ENCODE peak calls at places on chromosomes 12 and 14, in five cellular contexts. O, Z, Y, U and A are unnamed samples.

GRCh38 chr14:65434216-65434850 is 21.8 kb downstream of the FUT8 start:
- DNase-seq in U (no peak), Z (no peak), Y (no peak), O (no peak), A (no peak)

GRCh38 chr12:81542065-81542464 is 217.1 kb downstream of the PPFIA2 start:
- DNase-seq in U (no peak), O (no peak), Z (no peak), Y (no peak), A (no peak)

GRCh38 chr12:70040141-70040540 is 203.1 kb upstream of the CNOT2 start:
- DNase-seq in U (no peak), O (no peak), Z (no peak), Y (no peak), A (no peak)

GRCh38 chr12:80151131-80151530 is 51.8 kb downstream of the OTOGL start:
- DNase-seq in O (no peak), Z (no peak), Y (no peak), U (no peak), A (no peak)

GRCh38 chr14:74660167-74660566 is 48.1 kb upstream of the LTBP2 start:
- DNase-seq in U (no peak), O (no peak), Y (no peak), Z (no peak), A (no peak)

GRCh38 chr12:62135553-62136200 is 124.5 kb upstream of the USP15 start:
- DNase-seq in U (no peak), Z (no peak), O (no peak), Y (no peak), A (no peak)

GRCh38 chr12:1825382-1826102 is 5.2 kb downstream of the LRTM2 start:
- DNase-seq in U (no peak), Z (no peak), Y (no peak), O (no peak), A (no peak)

GRCh38 chr12:20653871-20654270 is 41.3 kb upstream of the SLCO1C1 start:
- DNase-seq in U (no peak), Y (no peak), O (no peak), Z (no peak), A (no peak)

GRCh38 chr12:39440781-39441180 is 2.1 kb downstream of the KIF21A start:
- DNase-seq in Y (no peak), Z (no peak), U (no peak), O (no peak), A (no peak)

GRCh38 chr12:121288941-121289340 is 7.6 kb downstream of the CAMKK2 start:
- DNase-seq in O (no peak), U (no peak), Z (no peak), Y (no peak), A (no peak)

GRCh38 chr12:87112946-87113345 is 856.8 kb upstream of the MGAT4C start:
- DNase-seq in Y (no peak), U (no peak), Z (no peak), O (no peak), A (no peak)

GRCh38 chr12:65325183-65325582 is 46.7 kb downstream of the MSRB3 start:
- DNase-seq in Z (no peak), O (no peak), Y (no peak), U (no peak), A (no peak)

GRCh38 chr14:104040539-104040938 is 45.0 kb upstream of the ASPG start:
- DNase-seq in U (no peak), Y (no peak), Z (no peak), O (no peak), A (no peak)

GRCh38 chr14:61453103-61453767 is 131.9 kb downstream of the PRKCH start:
- DNase-seq in Y (no peak), O (no peak), U (no peak), Z (no peak), A (no peak)

GRCh38 chr12:32043928-32044549 is 62.6 kb upstream of the BICD1 start:
- DNase-seq in O (no peak), Z (no peak), Y (no peak), U (no peak), A (no peak)

GRCh38 chr12:124569375-124570148 is 2.1 kb upstream of the NCOR2 start:
- DNase-seq in Z (no peak), O (no peak), U (no peak), Y (no peak), A (no peak)

GRCh38 chr14:60249321-60250251 is 565 bp downstream of the PPM1A start:
- DNase-seq in U (no peak), Y (no peak), Z (peak; percentile 94), O (peak; percentile 57), A (peak; percentile 60)

GRCh38 chr14:97524579-97525319 is 727.6 kb downstream of the VRK1 start:
- DNase-seq in U (no peak), Z (no peak), O (no peak), Y (no peak), A (no peak)

GRCh38 chr14:20610002-20610765 is 19.0 kb upstream of the RNASE12 start:
- DNase-seq in Y (no peak), U (no peak), O (no peak), Z (peak; percentile 66), A (no peak)

GRCh38 chr14:97166497-97166896 is 369.3 kb downstream of the VRK1 start:
- DNase-seq in Z (no peak), U (no peak), O (no peak), Y (no peak), A (no peak)

DNA sequence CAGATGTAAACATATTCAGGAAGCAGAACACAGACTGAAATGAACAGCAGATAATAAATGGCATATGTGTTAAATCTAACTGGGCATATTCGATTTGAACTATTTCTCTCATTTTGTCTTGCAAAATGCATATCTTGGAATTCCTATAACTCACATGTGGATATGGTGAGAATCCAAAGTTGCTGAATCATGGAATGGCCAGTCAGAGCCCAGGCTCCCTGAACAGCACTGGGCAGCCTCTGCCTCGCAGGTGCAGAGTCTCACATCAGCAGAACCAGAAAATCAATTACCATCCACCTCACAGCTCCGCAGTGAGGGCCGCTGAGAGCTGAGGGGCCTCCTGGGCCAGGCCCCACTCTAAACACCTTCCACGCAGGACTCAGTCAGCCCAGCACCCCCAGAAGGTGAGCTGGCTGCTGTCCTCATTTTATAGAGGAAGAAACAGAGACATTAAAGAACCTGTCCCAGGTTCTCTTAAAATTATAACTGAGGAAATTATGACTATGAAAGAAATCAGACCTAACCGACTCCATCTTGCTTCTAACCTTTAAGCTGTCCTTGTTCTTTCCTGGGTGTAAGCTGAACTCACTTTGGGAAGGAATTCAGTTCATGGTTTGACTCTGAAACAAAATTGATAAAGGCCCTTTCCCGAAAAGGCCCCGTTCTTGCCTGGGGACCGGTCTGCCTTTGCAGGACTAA is 269.1 kb upstream of the SFSWAP start:
- DNase-seq in Z (no peak), U (no peak), O (no peak), Y (no peak), A (no peak)
- TF ChIP-seq TAF1 in Z (no peak), U (no peak), O (no peak), Y (no peak), A (no peak)

DNA sequence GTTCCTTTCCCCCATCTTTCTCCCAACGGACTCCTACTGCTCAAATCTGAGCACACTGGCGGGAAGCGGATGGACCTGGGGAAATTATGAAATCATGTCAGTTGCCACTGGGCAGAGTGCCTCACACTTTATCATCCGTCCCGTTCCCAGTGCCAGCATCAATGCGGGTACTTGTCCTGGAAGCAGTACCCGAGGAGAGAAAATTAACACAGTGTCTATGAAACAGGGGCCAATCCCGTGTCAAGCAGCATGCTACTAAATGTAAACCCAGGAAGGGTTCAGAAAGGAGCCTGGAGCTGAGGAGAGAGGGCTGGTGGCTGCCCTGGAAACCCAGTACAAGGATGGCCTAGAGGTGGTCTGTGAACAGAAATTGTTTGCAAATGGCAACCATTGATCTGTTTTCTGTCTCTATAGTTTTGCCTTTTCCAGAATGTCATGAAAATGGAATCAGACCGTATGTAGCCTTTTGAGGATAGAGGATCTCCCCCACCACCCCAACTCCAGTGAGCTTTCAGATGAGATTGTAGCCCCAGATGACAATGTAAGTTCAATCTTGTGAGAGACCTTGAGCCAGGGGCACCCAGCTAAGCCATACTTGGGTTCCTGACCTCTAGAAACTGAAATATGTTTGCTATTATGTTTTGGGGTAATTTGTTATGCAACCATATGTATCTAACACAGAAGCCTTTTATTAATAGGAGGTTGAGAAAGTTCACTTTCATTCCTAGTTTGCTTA is 948 bp upstream of the CDKL1 start:
- DNase-seq in Y (no peak), O (no peak), Z (peak; percentile 41), U (no peak), A (no peak)
- TF ChIP-seq TAF1 in Y (no peak), O (no peak), Z (no peak), U (no peak), A (no peak)

GRCh38 chr12:23482571-23482970 is 466.9 kb downstream of the SOX5 start:
- DNase-seq in Y (no peak), U (no peak), O (no peak), Z (no peak), A (no peak)

GRCh38 chr12:23488130-23488529 is 461.3 kb downstream of the SOX5 start:
- DNase-seq in Y (no peak), U (no peak), O (no peak), Z (no peak), A (no peak)

DNA sequence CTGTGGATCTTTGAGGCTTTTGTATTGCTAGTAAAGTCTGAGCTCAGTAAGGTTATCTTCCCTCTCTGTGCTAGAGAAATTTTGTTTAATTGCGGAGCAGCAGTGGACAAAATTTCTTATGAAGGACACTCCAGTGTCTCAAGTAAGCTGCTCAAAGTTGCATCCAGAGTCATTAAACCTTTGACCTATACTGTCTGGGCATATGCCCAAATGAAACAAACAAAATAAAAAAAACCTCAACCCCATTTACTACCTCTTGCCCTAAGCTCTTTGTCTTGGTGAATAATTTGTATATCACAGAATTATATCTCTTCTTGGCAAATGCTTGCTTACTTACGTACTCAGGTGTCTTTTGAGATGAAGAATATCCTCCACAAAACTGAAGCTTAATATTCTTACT is 465.2 kb downstream of the SOX5 start:
- DNase-seq in O (no peak), Z (no peak), U (no peak), Y (no peak), A (no peak)
- TF ChIP-seq TAF1 in O (no peak), Z (no peak), U (no peak), Y (no peak), A (no peak)

GRCh38 chr14:23776296-23776695 is 140.1 kb downstream of the DHRS2 start:
- DNase-seq in Z (no peak), U (no peak), Y (no peak), O (no peak), A (no peak)
- TF ChIP-seq TAF1 in Z (no peak), U (no peak), Y (no peak), O (no peak), A (no peak)

GRCh38 chr12:105275997-105276760 is 40.2 kb upstream of the APPL2 start:
- DNase-seq in Y (no peak), U (no peak), O (no peak), Z (no peak), A (no peak)

GRCh38 chr12:105272152-105272551 is 36.2 kb upstream of the APPL2 start:
- DNase-seq in U (no peak), O (no peak), Y (no peak), Z (no peak), A (no peak)

GRCh38 chr12:105272814-105273416 is 36.9 kb upstream of the APPL2 start:
- DNase-seq in Y (no peak), O (no peak), Z (no peak), U (no peak), A (no peak)

GRCh38 chr12:105273601-105274000 is 37.6 kb upstream of the APPL2 start:
- DNase-seq in Y (no peak), O (no peak), U (no peak), Z (no peak), A (no peak)

GRCh38 chr12:105274571-105274970 is 38.6 kb upstream of the APPL2 start:
- DNase-seq in U (no peak), O (no peak), Z (no peak), Y (no peak), A (no peak)
- TF ChIP-seq TAF1 in U (no peak), O (no peak), Z (no peak), Y (no peak), A (no peak)